ENCODE peak calls at places on chromosomes 12 and 14, in five cellular contexts. H, M, B, Z and Y are unnamed samples. For H4K20me1, the result is how much of the 10 kb centered on the place peaks cover.

GRCh38 chr14:93592786-93593185 is 162.0 kb downstream of the UNC79 start:
- DNase-seq in H (peak), M (no peak), B (no peak), Z (no peak), Y (no peak)

GRCh38 chr12:112216223-112216622 is 90.9 kb downstream of the TRAFD1 start:
- DNase-seq in H (no peak), M (no peak), B (no peak), Z (no peak), Y (no peak)

GRCh38 chr14:53060046-53060445 is 93.1 kb downstream of the DDHD1 start:
- DNase-seq in H (no peak), M (no peak), B (peak), Z (no peak), Y (no peak)

GRCh38 chr14:99644723-99645544 is at the start of gene HHIPL1:
- DNase-seq in H (peak), M (no peak), B (peak), Z (no peak), Y (peak)

GRCh38 chr12:15650399-15651128 is 138.6 kb downstream of the EPS8 start:
- DNase-seq in H (no peak), M (no peak), B (peak), Z (no peak), Y (no peak)

GRCh38 chr12:3432176-3432742 is 58.7 kb upstream of the PRMT8 start:
- DNase-seq in H (peak), M (no peak), B (no peak), Z (peak), Y (no peak)

GRCh38 chr14:94337274-94337673 is 14.1 kb upstream of the SERPINA6 start:
- DNase-seq in H (no peak), M (no peak), B (no peak), Z (no peak), Y (no peak)

GRCh38 chr14:93683241-93683640 is 105.0 kb downstream of the PRIMA1 start:
- DNase-seq in H (peak), M (peak), B (no peak), Z (peak), Y (no peak)

GRCh38 chr12:10395390-10395998 is 5.7 kb upstream of the KLRK1 start:
- DNase-seq in H (peak), M (no peak), B (no peak), Z (no peak), Y (peak)

GRCh38 chr12:105617141-105617540 is 286.6 kb downstream of the C12orf75 start:
- DNase-seq in H (no peak), M (no peak), B (no peak), Z (no peak), Y (no peak)

GRCh38 chr12:90253674-90254181 is 545.1 kb upstream of the ATP2B1 start:
- DNase-seq in H (peak), M (no peak), B (peak), Z (peak), Y (peak)

GRCh38 chr14:77580964-77581505 is 35.4 kb downstream of the SPTLC2 start:
- DNase-seq in H (no peak), M (no peak), B (peak), Z (no peak), Y (peak)

GRCh38 chr12:103495783-103496456 is at the start of gene C12orf42:
- DNase-seq in H (peak), M (peak), B (peak), Z (no peak), Y (peak)

GRCh38 chr12:94152292-94153083 is 4.1 kb downstream of the PLXNC1 start:
- DNase-seq in H (no peak), M (no peak), B (no peak), Z (no peak), Y (peak)

GRCh38 chr12:89029961-89030360 is 322.3 kb downstream of the DUSP6 start:
- DNase-seq in H (no peak), M (no peak), B (no peak), Z (no peak), Y (peak)

GRCh38 chr12:5085896-5086295 is 42.2 kb downstream of the KCNA5 start:
- DNase-seq in H (no peak), M (no peak), B (no peak), Z (no peak), Y (no peak)

GRCh38 chr12:55724226-55724939 is 4.2 kb downstream of the RDH5 start:
- DNase-seq in H (peak), M (peak), B (peak), Z (peak), Y (peak)

GRCh38 chr14:103697601-103698379 is 17.5 kb downstream of the XRCC3 start:
- DNase-seq in H (no peak), M (no peak), B (no peak), Z (no peak), Y (no peak)

GRCh38 chr12:120944645-120945217 is 33.6 kb upstream of the HNF1A start:
- DNase-seq in H (peak), M (peak), B (peak), Z (peak), Y (peak)
- H3K4me3 ChIP-seq in H (no peak), M (no peak), B (no peak), Z (no peak), Y (no peak)

DNA sequence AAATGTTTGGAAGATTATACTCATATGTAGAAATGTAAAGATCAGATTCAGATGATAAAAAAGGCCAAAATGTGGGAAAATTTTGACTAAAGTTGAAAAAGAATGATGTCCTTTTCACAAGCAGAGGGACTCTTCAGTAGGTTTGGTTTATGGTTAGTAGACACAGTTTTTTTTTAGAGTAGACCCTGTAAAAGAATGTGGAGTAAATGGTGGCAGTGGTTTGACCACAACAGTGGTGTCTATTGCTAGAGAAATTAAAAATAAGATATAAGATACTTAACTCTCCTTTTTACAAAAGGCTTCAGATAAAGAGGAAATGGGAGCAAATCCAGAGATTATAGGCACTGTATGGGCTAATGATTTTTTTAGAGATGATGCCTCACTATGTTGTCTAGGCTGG is 21.8 kb downstream of the RAP1B start:
- DNase-seq in H (no peak), M (no peak), B (no peak), Z (no peak), Y (no peak)
- H4K20me1 ChIP-seq in H (under half), M (under half), B (under half), Z (half or more), Y (half or more)

GRCh38 chr12:52023976-52024688 is 17.4 kb downstream of the TAMALIN start:
- DNase-seq in H (no peak), M (no peak), B (no peak), Z (no peak), Y (no peak)

GRCh38 chr12:52020539-52021336 is 14.0 kb downstream of the TAMALIN start:
- DNase-seq in H (peak), M (peak), B (peak), Z (peak), Y (peak)

GRCh38 chr12:52022841-52023181 is 16.1 kb downstream of the TAMALIN start:
- DNase-seq in H (peak), M (peak), B (no peak), Z (no peak), Y (peak)

GRCh38 chr12:52025301-52026172 is 18.8 kb downstream of the TAMALIN start:
- DNase-seq in H (peak), M (peak), B (peak), Z (peak), Y (peak)

GRCh38 chr12:52023182-52023975 is 16.6 kb downstream of the TAMALIN start:
- DNase-seq in H (peak), M (peak), B (peak), Z (peak), Y (peak)
- TF ChIP-seq EZH2 in H (no peak), M (no peak), B (no peak), Z (no peak), Y (no peak)

DNA sequence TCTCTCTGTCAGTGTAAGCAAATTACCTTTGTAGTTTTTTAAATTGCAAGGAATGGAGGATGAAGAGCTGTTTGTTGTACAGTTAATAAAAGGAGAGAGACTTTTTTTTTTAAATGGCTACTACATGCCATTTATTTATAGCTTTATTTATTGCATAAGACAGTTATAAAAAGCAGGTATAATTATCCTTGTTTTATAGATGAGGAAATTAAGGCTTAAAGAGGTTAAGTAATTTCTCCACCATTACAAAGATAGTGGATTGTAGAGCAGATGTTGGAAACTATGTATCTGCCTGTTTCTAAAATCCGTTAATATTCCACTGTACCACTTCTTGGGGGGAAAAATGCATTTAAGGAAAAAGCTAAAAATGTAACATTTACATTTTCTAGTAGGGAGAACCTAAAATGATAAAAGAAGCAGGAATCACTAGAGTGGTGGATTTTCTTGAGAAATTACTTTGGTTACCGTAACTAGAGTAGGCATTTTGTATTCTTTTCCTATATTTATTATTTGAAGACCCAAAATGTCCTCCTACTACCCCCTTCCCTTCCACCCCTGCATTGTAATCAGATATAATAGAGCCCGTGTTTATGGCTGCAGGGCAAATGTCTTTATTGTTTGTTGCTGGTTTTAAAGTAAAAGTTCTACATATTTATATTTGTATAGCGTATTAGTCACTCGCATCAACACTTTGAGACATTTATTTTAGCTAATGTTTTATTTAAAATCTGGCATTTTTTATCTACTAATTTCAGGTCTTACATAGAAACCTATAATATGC is 2.3 kb downstream of the SNAPC1 start:
- DNase-seq in H (no peak), M (no peak), B (peak), Z (no peak), Y (no peak)
- H3K4me3 ChIP-seq in H (peak), M (peak), B (no peak), Z (peak), Y (no peak)

GRCh38 chr14:69643430-69644200 is 32.2 kb downstream of the SUSD6 start:
- DNase-seq in H (no peak), M (no peak), B (peak), Z (no peak), Y (peak)
- H4K20me1 ChIP-seq in H (under half), M (under half), B (under half), Z (under half), Y (under half)

DNA sequence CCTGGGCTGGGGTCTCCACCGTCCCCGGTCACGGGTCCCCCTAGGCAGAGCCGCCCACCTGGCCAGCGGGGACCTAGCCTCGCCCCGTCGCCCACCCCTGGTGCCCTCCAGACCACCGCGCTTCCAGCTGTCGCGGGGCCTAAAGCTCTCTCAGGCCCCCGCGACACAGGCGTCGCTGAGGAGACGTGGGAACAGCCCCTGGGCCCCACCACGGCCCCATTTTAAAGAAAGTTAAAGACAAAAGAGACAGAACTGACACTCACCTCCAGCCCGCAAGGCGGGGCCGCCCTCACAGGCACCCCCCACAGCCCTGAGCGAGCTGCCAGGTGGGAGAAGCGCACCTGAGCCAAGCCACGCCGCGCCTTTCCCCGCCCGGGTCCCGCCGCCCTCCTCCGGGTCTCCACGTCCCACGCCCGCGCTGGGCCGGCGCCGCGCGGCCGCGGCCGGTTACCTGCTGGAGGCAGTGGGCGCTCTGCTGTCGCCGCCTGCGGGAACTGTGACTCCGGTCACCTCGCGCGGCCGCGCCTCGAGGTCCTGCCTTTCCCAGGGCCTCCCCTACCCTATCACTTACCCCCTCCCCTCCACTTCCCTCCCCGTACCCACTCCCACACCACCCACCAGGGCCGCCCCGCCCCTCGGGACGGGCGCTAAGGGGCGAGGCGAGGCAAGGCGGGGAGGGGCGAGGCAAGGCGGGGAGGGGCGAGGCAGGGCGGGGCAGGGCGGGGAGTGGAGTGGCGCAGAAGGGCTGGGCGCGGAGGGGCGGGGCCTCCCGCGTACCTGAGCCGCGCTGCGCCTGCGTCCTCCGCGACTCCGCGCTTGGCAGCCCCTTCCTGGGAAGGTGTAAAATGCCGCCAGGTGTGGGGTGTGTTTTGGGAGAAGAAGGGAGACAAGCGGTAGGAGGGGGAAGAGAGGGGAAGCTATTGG is 31.2 kb downstream of the TC2N start:
- DNase-seq in H (peak), M (peak), B (no peak), Z (no peak), Y (peak)
- TF ChIP-seq EZH2 in H (no peak), M (no peak), B (peak), Z (no peak), Y (peak)

GRCh38 chr12:54259194-54260011 is 20.5 kb downstream of the CBX5 start:
- DNase-seq in H (peak), M (peak), B (peak), Z (peak), Y (peak)
- H3K4me3 ChIP-seq in H (peak), M (peak), B (peak), Z (no peak), Y (peak)

DNA sequence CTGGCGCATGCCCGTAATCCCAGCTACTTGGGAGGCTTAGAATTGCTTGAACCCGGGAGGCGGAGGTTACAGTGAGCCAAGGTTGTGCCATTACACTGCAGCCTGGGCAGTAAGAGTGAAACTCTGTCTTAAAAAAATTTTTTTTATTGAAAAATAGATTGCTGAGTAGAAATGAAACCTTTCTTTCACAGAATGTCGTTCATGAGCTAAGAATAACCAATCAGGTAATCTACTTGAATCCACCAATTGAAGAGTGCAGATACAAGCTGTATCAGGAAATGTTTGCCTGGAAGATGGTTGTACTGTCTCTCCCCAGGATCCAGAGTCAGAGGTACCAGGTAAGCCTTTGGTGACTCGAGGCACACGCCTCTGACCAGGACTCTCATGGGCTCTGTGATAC is 27.0 kb downstream of the DYNC1H1 start:
- DNase-seq in H (no peak), M (no peak), B (no peak), Z (no peak), Y (no peak)
- H4K20me1 ChIP-seq in H (under half), M (under half), B (under half), Z (under half), Y (under half)